ENCODE peak calls at places on chromosomes 11 and 22, in four cellular contexts. G is iPS DF 6.9, L is PC-3, Q is NB4. K is an unnamed sample.

GRCh38 chr11:65310756-65311155 is 3.9 kb upstream of the CDC42EP2 start:
- DNase-seq in L (no peak), Q (no peak), G (no peak), K (no peak)

GRCh38 chr11:120462825-120463224 is 48.7 kb upstream of the GRIK4 start:
- DNase-seq in Q (no peak), G (no peak), L (no peak), K (no peak)

GRCh38 chr22:22394589-22394988 is 114.0 kb downstream of the ZNF280B start:
- DNase-seq in G (no peak), Q (no peak), L (no peak), K (no peak)

GRCh38 chr22:46660604-46661201 is 40.5 kb downstream of the GRAMD4 start:
- DNase-seq in G (no peak), L (no peak), Q (no peak), K (no peak)

GRCh38 chr11:78244080-78244479 is 55.4 kb downstream of the USP35 start:
- DNase-seq in Q (no peak), L (no peak), G (no peak), K (no peak)

GRCh38 chr11:20041499-20041898 is 118.8 kb downstream of the DBX1 start:
- DNase-seq in G (no peak), Q (no peak), L (peak), K (no peak)

GRCh38 chr22:43088979-43089717 is at the start of gene TTLL1:
- DNase-seq in G (peak), Q (peak), L (peak), K (peak)

GRCh38 chr22:23533328-23533762 is 46.7 kb downstream of the IGLL1 start:
- DNase-seq in L (no peak), G (no peak), Q (no peak), K (no peak)

GRCh38 chr22:36301851-36302250 is 48.9 kb downstream of the APOL1 start:
- DNase-seq in G (no peak), L (peak), Q (peak), K (no peak)

GRCh38 chr22:47343611-47344010 is 581.2 kb downstream of the TBC1D22A start:
- DNase-seq in G (no peak), Q (no peak), L (no peak), K (no peak)

GRCh38 chr11:47906066-47906465 is 57.9 kb upstream of the NUP160 start:
- DNase-seq in G (no peak), L (no peak), Q (no peak), K (no peak)

GRCh38 chr11:99244613-99245012 is 223.9 kb downstream of the CNTN5 start:
- DNase-seq in G (no peak), Q (no peak), L (peak), K (no peak)

GRCh38 chr22:42970029-42970428 is 44.9 kb downstream of the PACSIN2 start:
- DNase-seq in Q (no peak), L (peak), G (no peak), K (no peak)

GRCh38 chr22:43094085-43094484 is 4.9 kb upstream of the TTLL1 start:
- DNase-seq in Q (peak), L (peak), G (no peak), K (no peak)

GRCh38 chr11:813037-813436 is 3.3 kb downstream of the RPLP2 start:
- DNase-seq in Q (no peak), L (no peak), G (no peak), K (no peak)

GRCh38 chr22:36510966-36511881 is 4.4 kb upstream of the FOXRED2 start:
- DNase-seq in G (no peak), L (peak), Q (peak), K (no peak)

GRCh38 chr11:95711162-95711944 is 78.2 kb downstream of the FAM76B start:
- DNase-seq in L (no peak), Q (no peak), G (no peak), K (peak)

GRCh38 chr11:10498022-10498400 is 42.9 kb downstream of the AMPD3 start:
- DNase-seq in G (no peak), Q (no peak), L (no peak), K (no peak)

GRCh38 chr11:28133146-28133545 is 25.0 kb downstream of the METTL15 start:
- DNase-seq in G (no peak), L (no peak), Q (no peak), K (no peak)

GRCh38 chr22:46045459-46046298 is 68.7 kb upstream of the WNT7B start:
- DNase-seq in G (no peak), Q (no peak), L (no peak), K (no peak)

GRCh38 chr22:40204331-40205116 is 26.8 kb downstream of the TNRC6B start:
- DNase-seq in Q (no peak), L (no peak), G (no peak), K (no peak)

GRCh38 chr22:50034126-50035081 is 21.8 kb upstream of the IL17REL start:
- DNase-seq in G (no peak), L (no peak), Q (no peak), K (no peak)

GRCh38 chr11:65868076-65868667 is 4.4 kb downstream of the EFEMP2 start:
- DNase-seq in Q (peak), L (no peak), G (no peak), K (no peak)

GRCh38 chr11:15629690-15630321 is 515.1 kb downstream of the INSC start:
- DNase-seq in Q (peak), G (peak), L (no peak), K (no peak)

GRCh38 chr11:62882428-62882742 is 1.7 kb downstream of the SLC3A2 start:
- DNase-seq in L (no peak), Q (no peak), G (no peak), K (no peak)

GRCh38 chr22:47697861-47698260 is 935.4 kb downstream of the TBC1D22A start:
- DNase-seq in G (no peak), L (no peak), Q (no peak), K (no peak)

GRCh38 chr11:394034-394857 is at the start of gene PKP3:
- DNase-seq in Q (no peak), L (peak), G (no peak), K (no peak)

GRCh38 chr11:2796091-2796490 is 89.5 kb downstream of the CDKN1C start:
- DNase-seq in Q (no peak), G (no peak), L (no peak), K (no peak)

GRCh38 chr11:102229510-102230119 is 87.7 kb upstream of the BIRC3 start:
- DNase-seq in Q (no peak), L (no peak), G (no peak), K (no peak)

GRCh38 chr11:134466035-134466908 is 54.2 kb upstream of the B3GAT1 start:
- DNase-seq in Q (peak), L (no peak), G (no peak), K (no peak)

GRCh38 chr11:71213696-71214552 is 38.5 kb downstream of the SHANK2 start:
- DNase-seq in Q (no peak), G (no peak), L (no peak), K (no peak)

GRCh38 chr11:85685820-85686459 is at the start of gene CCDC89:
- DNase-seq in Q (no peak), L (peak), G (no peak), K (no peak)

GRCh38 chr22:48492371-48493320 is 1335.0 kb downstream of the BRD1 start:
- DNase-seq in L (peak), G (no peak), Q (peak), K (peak)

GRCh38 chr11:1308745-1309497 is 511 bp downstream of the TOLLIP start:
- DNase-seq in G (no peak), L (peak), Q (no peak), K (peak)

GRCh38 chr22:30940655-30941362 is 27.8 kb downstream of the MORC2 start:
- DNase-seq in G (no peak), Q (no peak), L (no peak), K (no peak)

GRCh38 chr11:18608373-18608772 is 8.8 kb downstream of the MISFA start:
- DNase-seq in Q (no peak), G (no peak), L (no peak), K (no peak)

GRCh38 chr22:29225422-29226090 is 19.9 kb downstream of the EMID1 start:
- DNase-seq in L (no peak), G (no peak), Q (no peak), K (no peak)

GRCh38 chr11:113867843-113868503 is 7.4 kb downstream of the USP28 start:
- DNase-seq in G (no peak), Q (no peak), L (no peak), K (no peak)

GRCh38 chr11:63549411-63549810 is 12.8 kb downstream of the PLAAT4 start:
- DNase-seq in L (no peak), G (no peak), Q (no peak), K (no peak)

GRCh38 chr11:103959279-103959930 is 77.0 kb upstream of the DDI1 start:
- DNase-seq in G (no peak), Q (no peak), L (peak), K (peak)
- H3K4me3 ChIP-seq in G (no peak), Q (no peak), L (no peak), K (no peak)

GRCh38 chr11:31805629-31806185 is 5.4 kb downstream of the PAX6 start:
- DNase-seq in L (no peak), G (no peak), Q (no peak), K (no peak)

GRCh38 chr11:31805037-31805628 is 6.0 kb downstream of the PAX6 start:
- DNase-seq in Q (no peak), G (no peak), L (no peak), K (no peak)

GRCh38 chr11:31806944-31807790 is 4.0 kb downstream of the PAX6 start:
- DNase-seq in Q (no peak), G (no peak), L (no peak), K (no peak)

GRCh38 chr11:31807791-31808074 is 3.4 kb downstream of the PAX6 start:
- DNase-seq in Q (no peak), G (no peak), L (no peak), K (no peak)

GRCh38 chr11:31806186-31806943 is 4.8 kb downstream of the PAX6 start:
- DNase-seq in L (no peak), Q (no peak), G (no peak), K (no peak)
- H3K4me3 ChIP-seq in L (no peak), Q (no peak), G (no peak), K (no peak)

DNA sequence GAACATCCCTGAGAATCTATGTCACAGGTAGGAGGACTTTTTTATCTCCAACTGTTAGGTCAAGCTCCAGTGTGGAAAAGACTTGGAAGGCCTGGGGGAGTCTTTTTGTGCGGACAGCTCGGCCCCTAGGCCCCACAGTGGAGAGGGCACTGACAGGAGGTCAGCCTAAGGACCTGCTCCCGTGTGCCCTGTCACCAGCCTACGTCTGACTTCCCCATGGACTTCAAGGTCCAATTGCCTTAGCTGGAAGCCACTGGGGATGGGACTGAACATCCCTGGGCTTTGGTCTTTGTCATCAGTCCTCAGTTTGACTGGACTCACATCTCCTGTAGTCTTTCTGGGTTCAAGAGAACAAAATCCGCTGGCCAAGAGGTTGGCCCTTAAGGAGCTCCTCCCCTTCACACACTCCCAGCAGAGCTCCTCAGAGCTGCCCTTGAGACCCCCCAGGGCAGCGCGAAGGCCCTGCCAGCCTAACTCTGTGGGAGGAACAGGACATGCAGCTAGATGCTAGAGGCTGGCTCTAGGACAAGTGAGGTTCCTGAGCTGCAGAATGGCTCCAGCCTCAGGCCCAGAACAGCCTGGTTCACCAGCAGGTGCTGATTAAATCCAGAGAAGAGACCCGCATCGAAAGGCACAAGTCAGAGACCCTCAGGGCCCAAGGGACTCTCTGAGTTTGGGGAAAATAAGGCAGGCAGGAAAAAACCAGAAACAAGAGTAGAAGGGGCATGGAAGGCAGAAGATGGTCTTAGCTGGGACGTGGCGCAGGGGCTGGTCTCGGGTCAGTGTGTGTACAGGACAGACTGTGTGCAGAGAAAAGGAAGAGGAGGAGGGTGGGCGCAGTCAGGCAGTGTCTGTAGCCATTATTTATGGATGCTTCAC is 31.6 kb downstream of the PPP2R1B start:
- DNase-seq in G (no peak), Q (no peak), L (no peak), K (no peak)
- H3K4me3 ChIP-seq in G (no peak), Q (no peak), L (peak), K (no peak)

DNA sequence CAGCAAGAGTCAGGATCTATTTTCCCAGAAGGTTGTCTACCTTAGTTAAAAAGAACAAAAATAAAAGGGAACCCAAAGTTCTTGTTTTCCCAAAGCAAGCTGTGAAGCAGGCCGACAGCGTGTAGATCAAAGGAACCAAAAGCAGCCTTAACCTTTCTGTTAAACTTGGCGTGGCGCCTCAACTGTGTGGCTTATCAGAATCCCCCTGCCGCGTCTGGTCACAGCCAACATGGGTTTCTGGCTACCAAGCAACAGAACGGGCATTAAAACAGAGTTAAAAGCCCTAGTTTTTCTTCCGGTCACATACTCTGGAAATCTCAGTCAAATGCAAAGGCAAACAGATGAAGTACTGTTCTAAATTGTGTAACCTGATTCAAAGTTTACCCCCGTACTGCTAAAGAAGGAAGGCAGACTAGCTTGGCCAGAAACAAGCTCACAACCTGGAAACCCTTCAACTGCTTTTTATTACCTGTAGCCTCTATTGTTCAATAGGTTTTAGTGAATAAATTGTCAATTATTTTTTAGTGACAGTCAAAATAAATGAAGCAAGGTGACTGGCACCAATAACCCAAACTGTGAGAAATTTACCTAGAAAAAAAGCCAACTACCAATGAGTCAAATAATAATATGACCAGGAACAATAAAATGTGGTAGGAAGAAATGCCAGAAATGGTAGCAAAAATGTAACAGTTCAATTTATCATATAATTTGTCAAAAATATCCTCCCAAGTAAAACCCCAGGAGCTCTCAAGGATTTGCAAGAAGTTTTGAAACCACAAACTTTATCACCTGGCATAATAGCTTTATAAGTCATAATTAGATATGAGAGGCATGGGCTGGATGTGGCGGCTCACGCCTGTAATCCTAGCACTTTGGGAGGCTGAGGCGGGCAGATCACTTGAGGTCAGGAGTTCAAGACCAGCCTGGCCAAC is 21.4 kb downstream of the CHKA start:
- DNase-seq in Q (no peak), G (no peak), L (peak), K (no peak)
- H3K4me3 ChIP-seq in Q (no peak), G (no peak), L (no peak), K (peak)

GRCh38 chr22:20787746-20788626 is 14.1 kb downstream of the SERPIND1 start:
- DNase-seq in L (no peak), Q (no peak), G (no peak), K (no peak)
- H3K4me3 ChIP-seq in L (no peak), Q (no peak), G (no peak), K (no peak)

K was measured in GM06990.